ENCODE peak calls at places on chromosomes 6 and 20, in four cellular contexts. C is activated T-helper 2 cell treated with anti-CD3 and anti-CD28 coated beads, Interferon-gamma antibody, Interleukin-2, Interleukin-4, amounts not matched to agents 10 μg/mL and 5 μg/mL and 100 μg/mL, durations not matched to agents 14 hours and 24 hours and 36 hours; J is NCI-H1436; S is stimulated activated CD4-positive, alpha-beta T cell treated with anti-CD3 and anti-CD28 coated beads, Interleukin-1b, Interleukin-23, amount 100 ng/mL, for 24 hours. D is an unnamed sample.

GRCh38 chr6:30171677-30172471 is 8.5 kb downstream of the TRIM15 start:
- DNase-seq in S (no peak), C (peak), J (no peak), D (peak)

GRCh38 chr6:43096451-43097097 is 20.5 kb downstream of the PTK7 start:
- DNase-seq in C (no peak), J (no peak), S (no peak), D (no peak)

GRCh38 chr6:168536665-168537249 is 95.8 kb downstream of the SMOC2 start:
- DNase-seq in J (no peak), S (no peak), C (no peak), D (no peak)

GRCh38 chr6:117840541-117840983 is 66.5 kb upstream of the SLC35F1 start:
- DNase-seq in S (no peak), C (no peak), J (no peak), D (peak)

GRCh38 chr6:82525775-82526515 is 162.3 kb downstream of the TPBG start:
- DNase-seq in J (peak), S (no peak), C (no peak), D (no peak)

GRCh38 chr20:47062226-47062880 is 167.7 kb downstream of the EYA2 start:
- DNase-seq in S (no peak), J (no peak), C (no peak), D (no peak)

GRCh38 chr6:74964871-74965441 is 240.9 kb downstream of the COL12A1 start:
- DNase-seq in J (no peak), S (no peak), C (no peak), D (no peak)

GRCh38 chr20:64224344-64225165 is 31.0 kb upstream of the PCMTD2 start:
- DNase-seq in J (no peak), C (no peak), S (no peak), D (no peak)

GRCh38 chr6:112113371-112113770 is 26.0 kb downstream of the FAM229B start:
- DNase-seq in S (no peak), J (no peak), C (no peak), D (no peak)

GRCh38 chr6:52575490-52575868 is 1.4 kb downstream of the TRAM2 start:
- DNase-seq in J (no peak), S (no peak), C (no peak), D (no peak)

GRCh38 chr20:43937586-43937985 is 22.9 kb downstream of the TOX2 start:
- DNase-seq in C (no peak), J (no peak), S (no peak), D (no peak)

GRCh38 chr6:44564906-44565524 is 177.5 kb downstream of the CDC5L start:
- DNase-seq in J (no peak), C (no peak), S (no peak), D (no peak)

GRCh38 chr20:22905667-22906066 is 129.4 kb upstream of the SSTR4 start:
- DNase-seq in S (no peak), C (no peak), J (no peak), D (no peak)

GRCh38 chr20:14441201-14441600 is 103.8 kb upstream of the FLRT3 start:
- DNase-seq in C (no peak), S (no peak), J (no peak), D (no peak)

GRCh38 chr20:24199493-24199892 is 210.9 kb upstream of the GGTLC1 start:
- DNase-seq in S (no peak), J (no peak), C (no peak), D (no peak)

GRCh38 chr6:21149460-21149859 is 444.1 kb upstream of the SOX4 start:
- DNase-seq in S (no peak), C (no peak), J (no peak), D (no peak)